ENCODE peak calls at places on chromosomes 6 and 20, in nine cellular contexts. R is activated CD8-positive, alpha-beta T cell treated with anti-CD3 and anti-CD28 coated beads, Interleukin-2, amount 10 ng/mL, durations not matched to agents 7 days and 5 days; O is HCEC 1CT; S is GM04504; K is Right ventricle myocardium superior; W is ovary; Q is left ventricle myocardium inferior; G is GM04503; U is AML-193. J is an unnamed sample.

GRCh38 chr6:7433211-7433610 is 43.6 kb downstream of the RIOK1 start:
- DNase-seq in R (no peak), O (no peak), S (no peak), K (no peak), W (no peak), Q (no peak), G (no peak), U (no peak), J (no peak)

GRCh38 chr20:61937963-61938838 is 127.5 kb downstream of the TAF4 start:
- DNase-seq in R (no peak), O (no peak), S (no peak), K (peak), W (no peak), Q (peak), G (no peak), U (no peak), J (no peak)

GRCh38 chr6:169841907-169842606 is 90.6 kb downstream of the ERMARD start:
- DNase-seq in R (no peak), O (no peak), S (no peak), K (no peak), W (no peak), Q (no peak), G (no peak), U (no peak), J (no peak)

GRCh38 chr6:62262283-62262682 is 23.7 kb downstream of the KHDRBS2 start:
- DNase-seq in R (no peak), O (no peak), S (no peak), K (no peak), W (no peak), Q (no peak), G (no peak), U (no peak), J (no peak)

GRCh38 chr6:28807682-28808280 is 116.0 kb downstream of the TRIM27 start:
- DNase-seq in R (peak), O (peak), S (no peak), K (no peak), W (no peak), Q (no peak), G (no peak), U (peak), J (no peak)

GRCh38 chr20:61733891-61734732 is 331.6 kb downstream of the TAF4 start:
- DNase-seq in R (no peak), O (no peak), S (no peak), K (no peak), W (no peak), Q (no peak), G (no peak), U (no peak), J (peak)

GRCh38 chr6:167786859-167787675 is 39.6 kb upstream of the AFDN start:
- DNase-seq in R (no peak), O (no peak), S (no peak), K (no peak), W (no peak), Q (no peak), G (no peak), U (no peak), J (no peak)

GRCh38 chr6:19934996-19935591 is 97.9 kb downstream of the ID4 start:
- DNase-seq in R (no peak), O (no peak), S (no peak), K (no peak), W (no peak), Q (no peak), G (no peak), U (no peak), J (no peak)

GRCh38 chr6:141165012-141165411 is 967.7 kb upstream of the GJE1 start:
- DNase-seq in R (no peak), O (no peak), S (no peak), K (no peak), W (no peak), Q (no peak), G (no peak), U (no peak), J (no peak)

GRCh38 chr20:36310215-36310981 is 4.3 kb downstream of the DLGAP4 start:
- DNase-seq in R (peak), O (no peak), S (no peak), K (no peak), W (no peak), Q (no peak), G (no peak), U (no peak), J (no peak)

GRCh38 chr20:51860015-51860882 is 57.9 kb upstream of the SALL4 start:
- DNase-seq in R (no peak), O (peak), S (peak), K (no peak), W (no peak), Q (no peak), G (peak), U (no peak), J (no peak)

GRCh38 chr6:4112366-4112765 is 23.0 kb downstream of the ECI2 start:
- DNase-seq in R (no peak), O (no peak), S (no peak), K (no peak), W (no peak), Q (no peak), G (no peak), U (no peak), J (no peak)

GRCh38 chr6:129312865-129313264 is 397.1 kb downstream of the ARHGAP18 start:
- DNase-seq in R (no peak), O (peak), S (peak), K (no peak), W (no peak), Q (no peak), G (peak), U (no peak), J (no peak)

GRCh38 chr6:28923318-28924102 is at the start of gene TRIM27:
- DNase-seq in R (peak), O (peak), S (no peak), K (peak), W (peak), Q (peak), G (no peak), U (peak), J (peak)

GRCh38 chr6:68226460-68226859 is 408.6 kb upstream of the ADGRB3 start:
- DNase-seq in R (no peak), O (no peak), S (no peak), K (no peak), W (no peak), Q (no peak), G (no peak), U (peak), J (no peak)

GRCh38 chr6:25173232-25173631 is 105.9 kb upstream of the CARMIL1 start:
- DNase-seq in R (no peak), O (peak), S (no peak), K (no peak), W (no peak), Q (no peak), G (no peak), U (no peak), J (no peak)

J was measured in heart left ventricle.